ENCODE peak calls at places on chromosomes 2 and 18, in nine cellular contexts. G is endothelial cell of umbilical vein, N is heart left ventricle, L is fibroblast of lung, S is H9, Y is HFFc6, C is GM13976, B is tibial artery, M is lung. F is an unnamed sample.

GRCh38 chr2:158488442-158489216 is 31.9 kb downstream of the PKP4 start:
- DNase-seq in G (no peak), C (no peak), L (peak; percentile 32), N (no peak), M (no peak), B (no peak), S (no peak), Y (no peak), F (no peak)

GRCh38 chr2:144094408-144095151 is 425.3 kb downstream of the ZEB2 start:
- DNase-seq in C (no peak), L (no peak), M (no peak), B (no peak), N (no peak), Y (no peak), S (no peak), G (no peak), F (no peak)

GRCh38 chr2:158969717-158970521 is 1.5 kb downstream of the TANC1 start:
- DNase-seq in M (peak; percentile 49), C (no peak), N (peak; percentile 61), G (peak; percentile 73), L (peak; percentile 29), Y (peak; percentile 34), B (peak; percentile 34), S (peak; percentile 53), F (no peak)

GRCh38 chr18:28606686-28607085 is 429.8 kb upstream of the CDH2 start:
- DNase-seq in M (no peak), L (no peak), Y (no peak), B (no peak), S (no peak), G (no peak), C (no peak), N (no peak), F (no peak)

GRCh38 chr2:161571051-161571429 is 53.2 kb upstream of the SLC4A10 start:
- DNase-seq in Y (no peak), C (no peak), N (no peak), M (no peak), S (no peak), L (no peak), B (no peak), G (no peak), F (no peak)

GRCh38 chr2:15671842-15672815 is 80.5 kb downstream of the DDX1 start:
- DNase-seq in S (no peak), L (no peak), N (no peak), M (no peak), Y (no peak), B (no peak), G (no peak), C (no peak), F (no peak)

GRCh38 chr18:77550625-77551024 is 301.0 kb downstream of the GALR1 start:
- DNase-seq in C (no peak), B (no peak), N (no peak), Y (no peak), G (no peak), L (no peak), S (no peak), M (no peak), F (no peak)

GRCh38 chr18:63850010-63850409 is 37.5 kb upstream of the SERPINB2 start:
- DNase-seq in L (peak; percentile 43), G (peak; percentile 17), M (no peak), N (no peak), B (no peak), C (no peak), Y (peak; percentile 49), S (peak; percentile 43), F (peak; percentile 51)

GRCh38 chr2:1752751-1753150 is 8.4 kb upstream of the PXDN start:
- DNase-seq in Y (no peak), G (no peak), C (no peak), B (no peak), L (no peak), N (no peak), S (no peak), M (no peak), F (no peak)

GRCh38 chr18:13910986-13911385 is 4.3 kb downstream of the MC2R start:
- DNase-seq in B (no peak), G (no peak), M (no peak), S (no peak), C (no peak), Y (no peak), N (no peak), L (no peak), F (no peak)

GRCh38 chr2:209526541-209526940 is 102.7 kb downstream of the MAP2 start:
- DNase-seq in Y (no peak), B (no peak), C (no peak), N (no peak), G (peak; percentile 45), L (peak; percentile 36), S (no peak), M (no peak), F (no peak)

GRCh38 chr2:156339110-156339847 is 6.8 kb upstream of the NR4A2 start:
- DNase-seq in Y (no peak), M (no peak), C (no peak), L (no peak), S (no peak), B (no peak), G (no peak), N (peak; percentile 35), F (no peak)

GRCh38 chr2:133109772-133110171 is 439.8 kb upstream of the LYPD1 start:
- DNase-seq in L (peak; percentile 65), N (no peak), G (no peak), M (no peak), S (no peak), B (no peak), Y (peak; percentile 35), C (no peak), F (no peak)

GRCh38 chr2:174846941-174847938 is 83.0 kb upstream of the CHRNA1 start:
- DNase-seq in L (peak; percentile 98), B (no peak), N (no peak), G (peak; percentile 53), S (peak; percentile 49), C (no peak), Y (peak; percentile 86), M (no peak), F (no peak)

GRCh38 chr2:239461551-239462515 is 61.0 kb upstream of the HDAC4 start:
- DNase-seq in Y (no peak), M (no peak), N (no peak), L (no peak), C (no peak), S (peak; percentile 18), B (no peak), G (no peak), F (peak; percentile 33)

GRCh38 chr2:134301099-134301970 is 47.5 kb downstream of the MGAT5 start:
- DNase-seq in C (no peak), N (peak; percentile 39), G (peak; percentile 81), L (peak; percentile 45), S (no peak), B (no peak), Y (peak; percentile 54), M (no peak), F (no peak)

GRCh38 chr18:76058146-76058545 is 436.9 kb downstream of the ZNF516 start:
- DNase-seq in B (no peak), M (no peak), G (no peak), C (no peak), Y (no peak), N (no peak), S (no peak), L (no peak), F (no peak)

GRCh38 chr2:180367831-180368230 is 360.7 kb upstream of the CWC22 start:
- DNase-seq in B (no peak), G (peak; percentile 6), C (no peak), S (no peak), L (peak; percentile 38), N (no peak), M (no peak), Y (peak; percentile 38), F (no peak)

DNA sequence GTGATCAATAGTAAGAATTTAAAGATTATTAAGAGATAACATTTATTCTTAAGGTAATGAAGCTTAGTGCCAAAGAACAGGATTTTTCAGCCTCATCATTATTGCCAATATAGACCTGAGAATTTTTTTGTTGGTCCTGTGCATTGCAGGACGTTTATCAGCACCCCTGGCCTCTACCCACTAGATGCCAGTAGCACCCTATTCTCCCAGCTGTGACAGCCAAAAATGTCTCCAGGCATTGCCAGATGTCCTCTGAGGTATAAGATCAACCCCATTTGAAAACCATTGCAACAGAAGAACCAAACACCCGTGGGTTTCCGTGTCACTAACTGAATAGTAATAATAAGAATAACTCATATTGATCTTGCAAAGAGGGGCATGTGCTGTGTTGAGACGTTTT is 700.0 kb upstream of the SOX11 start:
- DNase-seq in L (peak; percentile 23), N (no peak), C (no peak), Y (no peak), G (no peak), S (no peak), M (no peak), B (no peak), F (no peak)
- TF ChIP-seq CTCF in L (no peak), N (peak; percentile 40), C (no peak), Y (no peak), G (no peak), S (peak; percentile 56), M (no peak), B (no peak), F (no peak)

GRCh38 chr18:59697236-59697932 is at the start of gene CCBE1:
- DNase-seq in G (peak; percentile 34), B (no peak), N (peak; percentile 77), C (peak; percentile 81), M (peak; percentile 69), S (peak; percentile 86), L (peak; percentile 81), Y (peak; percentile 55), F (no peak)
- TF ChIP-seq CTCF in G (peak; percentile 72), B (peak; percentile 46), N (peak; percentile 78), C (peak; percentile 85), M (peak; percentile 28), S (peak; percentile 99), L (peak; percentile 95), Y (peak; percentile 100), F (peak; percentile 71)

GRCh38 chr2:119006441-119006840 is 64.4 kb downstream of the MARCO start:
- DNase-seq in B (no peak), G (no peak), L (no peak), Y (no peak), C (no peak), S (no peak), M (peak; percentile 14), N (no peak), F (no peak)

GRCh38 chr2:119009110-119009509 is 67.1 kb downstream of the MARCO start:
- DNase-seq in L (no peak), B (no peak), C (no peak), M (no peak), S (peak; percentile 11), G (no peak), N (no peak), Y (no peak), F (no peak)

GRCh38 chr2:119010336-119010735 is 68.3 kb downstream of the MARCO start:
- DNase-seq in N (no peak), L (no peak), M (peak; percentile 14), S (peak; percentile 8), C (no peak), B (no peak), Y (no peak), G (no peak), F (no peak)

GRCh38 chr2:119005565-119005964 is 63.6 kb downstream of the MARCO start:
- DNase-seq in Y (no peak), G (no peak), M (no peak), C (no peak), S (no peak), B (no peak), L (no peak), N (no peak), F (no peak)

GRCh38 chr2:119008108-119008507 is 66.1 kb downstream of the MARCO start:
- DNase-seq in M (peak; percentile 27), L (no peak), S (no peak), G (no peak), N (no peak), B (no peak), Y (peak; percentile 3), C (no peak), F (no peak)
- TF ChIP-seq CTCF in M (no peak), L (no peak), S (peak; percentile 44), G (no peak), N (no peak), B (no peak), Y (peak; percentile 42), C (no peak), F (peak; percentile 38)

GRCh38 chr2:111135237-111135909 is 14.7 kb downstream of the BCL2L11 start:
- DNase-seq in G (no peak), Y (no peak), C (no peak), B (no peak), L (no peak), M (no peak), S (no peak), N (no peak), F (no peak)
- TF ChIP-seq CTCF in G (no peak), Y (no peak), C (no peak), B (no peak), L (no peak), M (no peak), S (no peak), N (no peak), F (no peak)

F was measured in CD14-positive monocyte.